ENCODE peak calls at places on chromosomes 7 and 10, in seven cellular contexts. U is ovary; D is IMR-90; A is fibroblast of the aortic adventitia; G is CD8-positive, alpha-beta T cell; T is cardiac muscle cell; Y is tibial nerve. N is an unnamed sample.

GRCh38 chr10:42941245-42941644 is 135.6 kb upstream of the RET start:
- DNase-seq in T (no peak), U (no peak), Y (no peak), D (no peak), G (no peak), A (no peak), N (no peak)

GRCh38 chr10:12387561-12388210 is 38.3 kb downstream of the CAMK1D start:
- DNase-seq in Y (no peak), G (no peak), A (no peak), U (no peak), T (no peak), D (no peak), N (no peak)

GRCh38 chr7:371119-371778 is 81.3 kb downstream of the FOXL3 start:
- DNase-seq in U (peak), T (no peak), D (no peak), Y (peak), G (no peak), A (no peak), N (no peak)

GRCh38 chr7:99837649-99838361 is 10.0 kb downstream of the CYP3A43 start:
- DNase-seq in U (no peak), D (no peak), G (no peak), A (peak), T (no peak), Y (no peak), N (peak)

GRCh38 chr10:62817763-62818425 is 1.7 kb upstream of the EGR2 start:
- DNase-seq in Y (peak), U (peak), A (peak), G (peak), D (peak), T (peak), N (peak)

GRCh38 chr7:48667434-48667833 is 256.9 kb upstream of the CDC14C start:
- DNase-seq in T (no peak), D (no peak), A (no peak), U (no peak), G (no peak), Y (no peak), N (no peak)

GRCh38 chr10:87579563-87579962 is 74.9 kb downstream of the MINPP1 start:
- DNase-seq in D (peak), U (no peak), T (no peak), Y (no peak), A (peak), G (no peak), N (no peak)

GRCh38 chr7:93921190-93921585 is 347 bp upstream of the GNG11 start:
- DNase-seq in G (no peak), T (no peak), A (no peak), Y (no peak), U (no peak), D (no peak), N (peak)

GRCh38 chr10:63722537-63722936 is 201.3 kb downstream of the REEP3 start:
- DNase-seq in A (peak), D (peak), Y (no peak), G (no peak), T (no peak), U (no peak), N (peak)

GRCh38 chr10:13528875-13529713 is at the start of gene BEND7:
- DNase-seq in D (peak), G (no peak), A (no peak), T (peak), Y (no peak), U (peak), N (peak)

GRCh38 chr10:11036424-11037011 is 18.8 kb downstream of the CELF2 start:
- DNase-seq in U (no peak), A (peak), G (no peak), D (peak), Y (peak), T (peak), N (peak)

GRCh38 chr7:39407139-39407538 is 159.1 kb upstream of the YAE1 start:
- DNase-seq in Y (no peak), U (no peak), A (no peak), T (peak), D (no peak), G (no peak), N (no peak)

GRCh38 chr10:43361532-43362190 is 9.8 kb upstream of the FXYD4 start:
- DNase-seq in D (no peak), G (peak), A (no peak), Y (no peak), T (no peak), U (no peak), N (no peak)

GRCh38 chr7:105838273-105839141 is 37.9 kb downstream of the ATXN7L1 start:
- DNase-seq in Y (peak), D (peak), U (peak), T (peak), G (no peak), A (peak), N (peak)

GRCh38 chr7:137343483-137343841 is at the start of gene PTN:
- DNase-seq in D (peak), G (no peak), A (peak), U (peak), Y (no peak), T (peak), N (peak)

GRCh38 chr10:133117036-133117687 is 29.4 kb downstream of the ADGRA1 start:
- DNase-seq in U (no peak), Y (no peak), A (no peak), D (no peak), G (no peak), T (no peak), N (no peak)

GRCh38 chr10:103504181-103504783 is 10.8 kb downstream of the NEURL1 start:
- DNase-seq in D (peak), U (peak), G (no peak), T (no peak), A (peak), Y (no peak), N (peak)

GRCh38 chr10:73827346-73828089 is 16.1 kb upstream of the NDST2 start:
- DNase-seq in Y (no peak), D (no peak), T (no peak), U (no peak), G (no peak), A (no peak), N (no peak)

GRCh38 chr7:94698275-94698674 is 42.3 kb upstream of the SGCE start:
- DNase-seq in A (peak), D (peak), T (no peak), U (no peak), G (no peak), Y (no peak), N (peak)

GRCh38 chr7:29958667-29959358 is 30.8 kb downstream of the SCRN1 start:
- DNase-seq in Y (no peak), A (no peak), U (no peak), T (no peak), G (no peak), D (no peak), N (no peak)

GRCh38 chr10:56317603-56318002 is 43.5 kb downstream of the ZWINT start:
- DNase-seq in Y (no peak), T (no peak), U (no peak), A (no peak), G (no peak), D (no peak), N (no peak)

GRCh38 chr7:70647801-70648491 is 484.0 kb upstream of the GALNT17 start:
- DNase-seq in G (peak), Y (no peak), U (no peak), D (peak), A (no peak), T (no peak), N (peak)

GRCh38 chr10:132306951-132307751 is 599 bp downstream of the STK32C start:
- DNase-seq in D (no peak), T (peak), A (no peak), G (peak), U (peak), Y (no peak), N (no peak)

GRCh38 chr7:151086802-151087246 is 549 bp downstream of the AGAP3 start:
- DNase-seq in T (peak), G (no peak), U (no peak), A (no peak), Y (no peak), D (no peak), N (no peak)

GRCh38 chr7:40015790-40016296 is 65.8 kb downstream of the CDK13 start:
- DNase-seq in U (peak), Y (no peak), T (peak), G (no peak), A (peak), D (peak), N (peak)

GRCh38 chr7:80885774-80886173 is 33.1 kb downstream of the SEMA3C start:
- DNase-seq in T (no peak), D (no peak), A (no peak), G (no peak), Y (no peak), U (no peak), N (no peak)

GRCh38 chr10:113894581-113894980 is 40.1 kb downstream of the NHLRC2 start:
- DNase-seq in T (no peak), G (no peak), A (no peak), Y (no peak), U (no peak), D (no peak), N (no peak)

GRCh38 chr10:85458274-85458673 is 908.3 kb downstream of the GRID1 start:
- DNase-seq in T (no peak), Y (no peak), U (no peak), G (no peak), D (no peak), A (no peak), N (no peak)

GRCh38 chr7:151987748-151988529 is 31.7 kb downstream of the GALNTL5 start:
- DNase-seq in Y (no peak), G (no peak), A (peak), D (peak), U (no peak), T (peak), N (peak)

GRCh38 chr10:74890460-74890859 is 64.1 kb downstream of the KAT6B start:
- DNase-seq in U (no peak), A (no peak), Y (no peak), D (no peak), T (no peak), G (no peak), N (no peak)

GRCh38 chr10:118291122-118291521 is 51.0 kb downstream of the FAM204A start:
- DNase-seq in Y (no peak), D (no peak), G (no peak), A (no peak), T (no peak), U (no peak), N (no peak)

GRCh38 chr7:117064688-117065087 is 111.4 kb downstream of the ST7 start:
- DNase-seq in D (no peak), A (no peak), U (no peak), T (no peak), G (no peak), Y (no peak), N (no peak)

GRCh38 chr10:84613336-84614021 is 285.1 kb downstream of the CCSER2 start:
- DNase-seq in A (peak), T (peak), D (no peak), U (no peak), Y (no peak), G (no peak), N (no peak)

DNA sequence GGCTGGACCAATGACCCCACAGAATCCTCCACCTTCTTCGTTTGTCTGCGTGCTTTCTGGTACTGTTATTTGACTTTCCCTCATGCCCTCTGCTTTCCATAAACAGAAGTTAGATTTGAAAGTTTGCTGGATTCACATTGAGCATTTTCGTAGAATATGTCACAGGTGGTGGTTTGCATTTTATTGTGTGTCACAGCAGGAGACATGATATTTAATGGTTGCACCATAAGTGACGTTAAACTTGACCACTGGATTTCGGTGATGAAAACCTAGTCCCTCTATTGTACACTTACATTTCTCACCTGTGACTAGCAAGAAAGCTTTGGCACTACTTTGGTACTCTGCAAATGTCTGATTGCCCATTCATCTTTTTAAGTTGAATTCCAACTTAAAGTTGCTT is 15.2 kb upstream of the MKX start:
- DNase-seq in G (no peak), Y (no peak), D (no peak), A (no peak), U (no peak), T (no peak), N (no peak)
- H3K4me3 ChIP-seq in G (no peak), Y (no peak), D (no peak), A (no peak), U (no peak), T (no peak), N (no peak)

GRCh38 chr7:149007615-149008014 is 20.7 kb downstream of the PDIA4 start:
- DNase-seq in D (no peak), T (no peak), Y (no peak), G (no peak), A (no peak), U (no peak), N (no peak)
- TF ChIP-seq CTCF in D (no peak), T (peak), Y (no peak), G (no peak), A (peak), U (no peak), N (peak)

DNA sequence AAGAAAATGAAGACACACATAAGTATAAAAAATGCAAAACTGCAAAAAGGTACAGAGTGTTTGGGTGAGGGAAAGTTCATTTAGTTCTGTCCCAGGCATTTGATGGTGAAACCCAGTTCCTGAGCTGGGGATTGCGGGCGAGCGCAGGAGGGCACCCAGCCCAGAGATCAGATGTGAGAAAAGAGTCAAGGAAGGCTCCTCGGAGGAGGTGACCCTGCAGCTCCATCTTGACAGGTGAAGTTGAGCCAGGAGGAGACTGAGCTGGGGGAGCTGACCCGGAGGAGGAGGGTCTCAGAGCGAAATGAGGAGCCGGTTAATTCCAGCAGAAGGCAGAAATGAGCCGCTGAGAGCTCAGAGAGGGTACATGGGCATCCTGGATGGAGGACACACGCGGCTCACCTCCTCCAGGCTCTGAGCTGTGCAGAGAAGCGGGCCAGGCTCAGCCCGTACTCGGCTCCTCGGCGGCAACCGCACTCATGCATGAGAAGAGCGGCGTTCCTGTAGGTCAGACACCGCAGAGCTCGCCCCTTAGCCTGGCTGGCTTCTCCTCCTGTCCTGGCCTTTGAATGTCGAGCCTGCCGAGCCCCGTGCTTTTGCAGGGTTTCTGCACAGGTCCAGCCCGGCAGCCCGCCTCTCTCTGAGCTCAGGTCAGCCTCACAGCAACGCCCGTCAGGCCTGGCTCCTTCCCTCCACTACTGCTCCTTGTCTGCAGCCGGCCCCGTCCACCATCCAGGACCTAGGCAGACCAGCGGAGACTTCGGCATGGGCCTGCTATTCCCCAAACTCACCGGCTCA is 9.5 kb upstream of the RAMP3 start:
- DNase-seq in T (no peak), Y (no peak), A (no peak), D (no peak), U (no peak), G (no peak), N (no peak)
- H3K4me3 ChIP-seq in T (no peak), Y (no peak), A (no peak), D (no peak), U (no peak), G (no peak), N (no peak)

GRCh38 chr7:16326099-16326498 is 95.2 kb downstream of the CRPPA start:
- DNase-seq in D (no peak), Y (no peak), U (no peak), A (no peak), G (no peak), T (no peak), N (no peak)
- TF ChIP-seq CTCF in D (no peak), Y (no peak), U (no peak), A (no peak), G (no peak), T (no peak), N (no peak)

DNA sequence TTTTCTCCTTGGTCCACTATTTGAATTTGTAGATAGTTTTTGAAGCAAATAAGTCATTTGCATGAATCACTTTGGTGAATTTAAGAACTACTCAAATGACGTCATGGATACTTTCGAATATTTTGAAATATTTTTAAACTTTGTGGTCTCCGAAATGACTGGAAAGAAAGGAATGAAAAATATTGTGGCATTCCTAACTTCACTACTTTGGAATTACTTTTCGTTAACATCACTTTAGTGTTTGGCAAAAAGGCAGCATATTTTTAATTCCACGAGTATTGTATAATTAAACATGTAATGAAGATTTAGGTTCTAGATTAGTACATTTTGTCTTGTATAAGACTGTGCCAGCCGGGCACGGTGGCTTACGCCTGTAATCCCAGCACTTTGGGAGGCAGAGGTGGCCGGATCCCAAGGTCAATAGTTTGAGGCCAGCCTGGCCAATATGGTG is 35.3 kb upstream of the ZRANB1 start:
- DNase-seq in D (peak), T (no peak), G (no peak), A (peak), Y (no peak), U (no peak), N (peak)
- H3K4me3 ChIP-seq in D (no peak), T (no peak), G (no peak), A (no peak), Y (no peak), U (no peak), N (no peak)

GRCh38 chr10:80201592-80202256 is 3.6 kb downstream of the ANXA11 start:
- DNase-seq in U (no peak), G (no peak), T (no peak), A (no peak), Y (no peak), D (no peak), N (no peak)

GRCh38 chr10:80200259-80200658 is 5.1 kb downstream of the ANXA11 start:
- DNase-seq in D (no peak), Y (no peak), T (no peak), A (no peak), G (no peak), U (no peak), N (no peak)

GRCh38 chr10:80200687-80201086 is 4.7 kb downstream of the ANXA11 start:
- DNase-seq in U (no peak), D (no peak), G (no peak), Y (no peak), T (no peak), A (no peak), N (no peak)

GRCh38 chr10:80197972-80198591 is 7.3 kb downstream of the ANXA11 start:
- DNase-seq in D (no peak), T (no peak), G (no peak), U (no peak), A (no peak), Y (no peak), N (no peak)

GRCh38 chr10:80199828-80200227 is 5.5 kb downstream of the ANXA11 start:
- DNase-seq in G (no peak), Y (peak), A (peak), D (peak), T (no peak), U (no peak), N (peak)
- TF ChIP-seq CTCF in G (no peak), Y (peak), A (peak), D (peak), T (peak), U (no peak), N (peak)

GRCh38 chr10:24871501-24871900 is 80.9 kb downstream of the PRTFDC1 start:
- DNase-seq in Y (no peak), D (no peak), G (no peak), T (no peak), U (no peak), A (no peak), N (no peak)

GRCh38 chr10:24862586-24862985 is 89.8 kb downstream of the PRTFDC1 start:
- DNase-seq in U (no peak), D (no peak), G (no peak), A (no peak), Y (no peak), T (no peak), N (peak)

GRCh38 chr10:24869354-24870016 is 82.9 kb downstream of the PRTFDC1 start:
- DNase-seq in Y (no peak), G (no peak), A (peak), U (no peak), T (no peak), D (peak), N (no peak)

GRCh38 chr10:24871006-24871405 is 81.4 kb downstream of the PRTFDC1 start:
- DNase-seq in U (no peak), D (no peak), T (no peak), G (no peak), A (peak), Y (no peak), N (no peak)

DNA sequence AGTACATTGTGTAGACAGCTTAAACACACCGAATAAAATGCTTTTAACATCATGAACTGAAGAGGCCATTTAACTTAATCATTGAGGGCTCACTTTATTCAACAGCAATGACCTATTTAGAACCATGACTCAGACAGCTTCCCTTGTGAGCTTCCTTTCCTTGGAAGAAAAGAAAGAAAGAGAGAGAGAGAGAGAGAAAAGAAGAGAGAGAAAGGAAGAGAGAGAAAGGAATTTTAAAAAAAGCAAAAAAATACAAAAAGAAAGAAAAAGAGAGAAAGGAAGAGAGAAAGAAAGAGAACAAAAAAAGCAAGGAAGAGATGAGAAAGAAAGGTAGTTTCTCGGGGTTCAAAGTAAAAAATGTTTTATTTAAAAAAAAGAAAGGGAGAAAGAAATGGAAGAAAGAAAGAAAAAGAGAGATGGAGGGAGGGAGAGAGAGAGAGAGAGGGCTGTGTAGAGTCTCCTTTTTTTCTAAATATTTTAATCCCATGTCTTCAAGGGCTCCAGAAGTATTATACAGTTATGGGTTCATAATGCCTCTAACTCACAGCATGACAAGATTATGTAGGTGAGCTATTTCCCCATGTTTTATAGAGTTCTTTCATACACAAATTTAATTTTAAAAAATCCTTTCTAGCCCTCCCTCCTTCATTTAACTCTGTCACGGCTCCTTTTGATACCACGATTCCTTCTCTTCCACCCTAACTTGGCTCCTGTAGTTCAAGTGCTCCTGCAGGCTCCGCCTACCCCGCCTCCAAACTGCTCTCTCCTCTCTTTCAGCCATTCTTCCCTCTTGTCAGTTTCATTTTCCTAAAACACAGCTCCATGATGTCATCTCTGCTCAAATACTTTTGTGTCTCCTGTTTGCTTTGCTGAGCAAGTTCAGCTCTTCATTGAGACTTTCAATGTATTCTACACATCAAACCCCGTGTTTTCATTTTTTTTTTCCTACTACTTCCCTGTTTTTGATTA is 85.5 kb downstream of the PRTFDC1 start:
- DNase-seq in G (no peak), Y (peak), U (peak), T (no peak), D (peak), A (peak), N (peak)
- H3K4me3 ChIP-seq in G (no peak), Y (peak), U (no peak), T (no peak), D (no peak), A (no peak), N (no peak)

N was measured in AG10803.